ENCODE peak calls at places on chromosome 20, in eight cellular contexts. G is skeletal muscle cell, C is GM04504, A is T-cell, S is ovary, F is left lung, W is PC-9, M is HTR-8/SVneo. H is an unnamed sample.

GRCh38 chr20:36273414-36274247 is 32.5 kb upstream of the DLGAP4 start:
- DNase-seq in F (no peak), M (peak; percentile 29), A (no peak), W (peak; percentile 15), G (no peak), C (no peak), S (no peak), H (peak; percentile 47)

GRCh38 chr20:36182604-36183154 is 28.1 kb downstream of the EPB41L1 start:
- DNase-seq in C (no peak), S (no peak), G (no peak), M (no peak), F (no peak), A (no peak), W (no peak), H (no peak)

GRCh38 chr20:39398656-39399055 is 436.5 kb downstream of the DHX35 start:
- DNase-seq in A (no peak), G (no peak), C (no peak), S (no peak), M (no peak), F (no peak), W (no peak), H (no peak)

GRCh38 chr20:3158968-3159431 is 665 bp downstream of the FASTKD5 start:
- DNase-seq in A (no peak), M (no peak), S (no peak), C (no peak), F (no peak), G (no peak), W (no peak), H (no peak)

GRCh38 chr20:10739575-10739974 is 65.8 kb upstream of the JAG1 start:
- DNase-seq in C (no peak), A (no peak), S (no peak), G (no peak), F (no peak), M (no peak), W (peak; percentile 32), H (no peak)

GRCh38 chr20:35307666-35308653 is 15.7 kb upstream of the FAM83C start:
- DNase-seq in M (no peak), C (peak; percentile 92), G (peak; percentile 72), F (no peak), S (no peak), A (no peak), W (peak; percentile 66), H (peak; percentile 93)

GRCh38 chr20:48164034-48164433 is 378.8 kb upstream of the SULF2 start:
- DNase-seq in G (no peak), F (no peak), C (no peak), M (no peak), W (no peak), S (no peak), A (no peak), H (no peak)

GRCh38 chr20:36850759-36851158 is 25.2 kb upstream of the TLDC2 start:
- DNase-seq in A (no peak), W (no peak), G (no peak), C (no peak), M (no peak), F (no peak), S (no peak), H (no peak)

GRCh38 chr20:7003598-7003997 is 236.1 kb downstream of the BMP2 start:
- DNase-seq in G (no peak), M (no peak), C (no peak), W (no peak), S (no peak), F (no peak), A (no peak), H (no peak)

GRCh38 chr20:50057409-50058053 is 55.4 kb downstream of the UBE2V1 start:
- DNase-seq in S (no peak), M (no peak), F (no peak), C (no peak), A (no peak), W (no peak), G (no peak), H (no peak)

GRCh38 chr20:45293041-45294002 is 13.3 kb upstream of the RBPJL start:
- DNase-seq in M (peak; percentile 99), C (peak; percentile 17), W (peak; percentile 91), F (peak; percentile 80), G (no peak), A (peak; percentile 59), S (peak; percentile 68), H (peak; percentile 97)

GRCh38 chr20:8860011-8860495 is 208.8 kb upstream of the PLCB4 start:
- DNase-seq in M (peak; percentile 36), A (no peak), F (no peak), W (no peak), G (peak; percentile 93), C (peak; percentile 56), S (no peak), H (no peak)

GRCh38 chr20:6866741-6867140 is 99.3 kb downstream of the BMP2 start:
- DNase-seq in F (no peak), C (peak; percentile 15), W (no peak), A (no peak), G (no peak), M (no peak), S (no peak), H (no peak)

GRCh38 chr20:63749597-63750508 is 10.3 kb downstream of the SLC2A4RG start:
- DNase-seq in A (no peak), G (no peak), F (no peak), M (no peak), W (no peak), C (no peak), S (no peak), H (no peak)

GRCh38 chr20:44704551-44704971 is 10.6 kb upstream of the CCN5 start:
- DNase-seq in C (peak; percentile 72), A (no peak), W (no peak), M (peak; percentile 98), S (peak; percentile 38), G (peak; percentile 80), F (no peak), H (no peak)

GRCh38 chr20:44691424-44692423 is 23.4 kb upstream of the CCN5 start:
- DNase-seq in C (no peak), G (no peak), A (no peak), S (peak; percentile 72), F (no peak), W (no peak), M (no peak), H (peak; percentile 90)

GRCh38 chr20:35947489-35947888 is 6.8 kb downstream of the SCAND1 start:
- DNase-seq in S (no peak), W (peak; percentile 27), A (peak; percentile 4), M (peak; percentile 44), G (no peak), F (no peak), C (no peak), H (no peak)

GRCh38 chr20:44247131-44247571 is at the start of gene GDAP1L1:
- DNase-seq in C (no peak), W (no peak), S (peak; percentile 31), M (peak; percentile 48), G (no peak), F (no peak), A (no peak), H (no peak)

GRCh38 chr20:235891-236290 is 8.8 kb downstream of the DEFB129 start:
- DNase-seq in A (no peak), W (no peak), F (no peak), M (peak; percentile 13), S (no peak), C (no peak), G (no peak), H (no peak)

GRCh38 chr20:25000268-25000801 is 7.8 kb upstream of the APMAP start:
- DNase-seq in G (peak; percentile 74), W (peak; percentile 90), C (peak; percentile 87), A (no peak), F (peak; percentile 70), M (peak; percentile 51), S (peak; percentile 61), H (peak; percentile 73)

GRCh38 chr20:62938105-62938888 is at the start of gene GID8:
- DNase-seq in C (no peak), W (peak; percentile 62), A (no peak), S (peak; percentile 54), M (peak; percentile 73), F (no peak), G (no peak), H (no peak)

GRCh38 chr20:48722737-48723191 is 105.0 kb downstream of the PREX1 start:
- DNase-seq in G (no peak), F (no peak), C (no peak), A (no peak), M (no peak), W (no peak), S (no peak), H (peak; percentile 83)

GRCh38 chr20:427401-427800 is 19.3 kb downstream of the RBCK1 start:
- DNase-seq in G (no peak), C (no peak), M (no peak), S (no peak), A (no peak), F (no peak), W (no peak), H (no peak)

GRCh38 chr20:58044286-58044685 is 184.2 kb downstream of the ANKRD60 start:
- DNase-seq in G (no peak), W (no peak), C (no peak), M (no peak), A (no peak), F (no peak), S (no peak), H (no peak)

GRCh38 chr20:1341561-1342265 is 12.8 kb upstream of the SDCBP2 start:
- DNase-seq in M (peak; percentile 23), A (no peak), W (no peak), C (peak; percentile 40), F (no peak), S (no peak), G (peak; percentile 69), H (no peak)

H was measured in aorta.